ENCODE peak calls at places on chromosome 9, in four cellular contexts. One of them, this sample, is unnamed.

GRCh38 chr9:4034404-4034803 is 265.5 kb downstream of the GLIS3 start:
- DNase-seq in WTC11: no peak
- DNase-seq in HepG2: no peak
- DNase-seq in GM12878: no peak
- DNase-seq in this sample: no peak

GRCh38 chr9:2427016-2427891 is 194.3 kb upstream of the VLDLR start:
- DNase-seq in WTC11: no peak
- DNase-seq in HepG2: no peak
- DNase-seq in GM12878: no peak
- DNase-seq in this sample: no peak

GRCh38 chr9:113738506-113738897 is 137.6 kb upstream of the ZNF618 start:
- DNase-seq in WTC11: no peak
- DNase-seq in HepG2: no peak
- DNase-seq in GM12878: no peak
- DNase-seq in this sample: no peak

GRCh38 chr9:121744687-121745395 is 93.4 kb downstream of the DAB2IP start:
- DNase-seq in WTC11: no peak
- DNase-seq in HepG2: peak
- DNase-seq in GM12878: no peak
- DNase-seq in this sample: no peak

GRCh38 chr9:130423272-130423671 is 21.5 kb upstream of the ASS1 start:
- DNase-seq in WTC11: no peak
- DNase-seq in HepG2: no peak
- DNase-seq in GM12878: no peak
- DNase-seq in this sample: no peak

GRCh38 chr9:115551396-115551795 is 433.4 kb upstream of the TNC start:
- DNase-seq in WTC11: no peak
- DNase-seq in HepG2: no peak
- DNase-seq in GM12878: no peak
- DNase-seq in this sample: no peak

GRCh38 chr9:98610196-98610595 is 98.5 kb downstream of the GABBR2 start:
- DNase-seq in WTC11: no peak
- DNase-seq in HepG2: no peak
- DNase-seq in GM12878: no peak
- DNase-seq in this sample: no peak

GRCh38 chr9:132505961-132506691 is 76.3 kb upstream of the BARHL1 start:
- DNase-seq in WTC11: no peak
- DNase-seq in HepG2: no peak
- DNase-seq in GM12878: no peak
- DNase-seq in this sample: no peak

GRCh38 chr9:114674798-114675554 is 7.0 kb downstream of the TEX48 start:
- DNase-seq in WTC11: no peak
- DNase-seq in HepG2: no peak
- DNase-seq in GM12878: no peak
- DNase-seq in this sample: no peak

GRCh38 chr9:109031241-109031640 is 17.9 kb upstream of the CTNNAL1 start:
- DNase-seq in WTC11: no peak
- DNase-seq in HepG2: no peak
- DNase-seq in GM12878: no peak
- DNase-seq in this sample: no peak

GRCh38 chr9:109411818-109412352 is 86.2 kb downstream of the PTPN3 start:
- DNase-seq in WTC11: no peak
- DNase-seq in HepG2: no peak
- DNase-seq in GM12878: peak
- DNase-seq in this sample: peak

GRCh38 chr9:127280880-127281660 is 16.5 kb downstream of the GARNL3 start:
- DNase-seq in WTC11: no peak
- DNase-seq in HepG2: no peak
- DNase-seq in GM12878: no peak
- DNase-seq in this sample: no peak

GRCh38 chr9:2276296-2276695 is 261.1 kb downstream of the SMARCA2 start:
- DNase-seq in WTC11: no peak
- DNase-seq in HepG2: no peak
- DNase-seq in GM12878: no peak
- DNase-seq in this sample: no peak

GRCh38 chr9:69076550-69076949 is 41.0 kb downstream of the FXN start:
- DNase-seq in WTC11: no peak
- DNase-seq in HepG2: no peak
- DNase-seq in GM12878: no peak
- DNase-seq in this sample: no peak

GRCh38 chr9:18601026-18601425 is 127.1 kb downstream of the ADAMTSL1 start:
- DNase-seq in WTC11: no peak
- DNase-seq in HepG2: no peak
- DNase-seq in GM12878: no peak
- DNase-seq in this sample: no peak

GRCh38 chr9:77014597-77015263 is 4.7 kb upstream of the FOXB2 start:
- DNase-seq in WTC11: peak
- DNase-seq in HepG2: no peak
- DNase-seq in GM12878: no peak
- DNase-seq in this sample: no peak

GRCh38 chr9:136225748-136226679 is 19.6 kb downstream of the QSOX2 start:
- DNase-seq in WTC11: peak
- DNase-seq in HepG2: peak
- DNase-seq in GM12878: peak
- DNase-seq in this sample: peak

GRCh38 chr9:125911861-125912260 is 164.7 kb downstream of the PBX3 start:
- DNase-seq in WTC11: no peak
- DNase-seq in HepG2: no peak
- DNase-seq in GM12878: no peak
- DNase-seq in this sample: no peak

GRCh38 chr9:86891091-86891490 is 56.2 kb downstream of the GAS1 start:
- DNase-seq in WTC11: no peak
- DNase-seq in HepG2: no peak
- DNase-seq in GM12878: no peak
- DNase-seq in this sample: no peak

GRCh38 chr9:128558431-128559310 is 6.3 kb downstream of the SPTAN1 start:
- DNase-seq in WTC11: no peak
- DNase-seq in HepG2: peak
- DNase-seq in GM12878: peak
- DNase-seq in this sample: peak

GRCh38 chr9:37026085-37026935 is 7.8 kb downstream of the PAX5 start:
- DNase-seq in WTC11: peak
- DNase-seq in HepG2: no peak
- DNase-seq in GM12878: no peak
- DNase-seq in this sample: no peak

GRCh38 chr9:83584995-83585394 is 37.9 kb upstream of the IDNK start:
- DNase-seq in WTC11: peak
- DNase-seq in HepG2: no peak
- DNase-seq in GM12878: no peak
- DNase-seq in this sample: no peak

GRCh38 chr9:135101926-135102325 is 14.5 kb downstream of the OLFM1 start:
- DNase-seq in WTC11: no peak
- DNase-seq in HepG2: no peak
- DNase-seq in GM12878: no peak
- DNase-seq in this sample: no peak

GRCh38 chr9:135102331-135102730 is 14.9 kb downstream of the OLFM1 start:
- DNase-seq in WTC11: no peak
- DNase-seq in HepG2: no peak
- DNase-seq in GM12878: no peak
- DNase-seq in this sample: no peak

GRCh38 chr9:135103931-135104639 is 16.6 kb downstream of the OLFM1 start:
- DNase-seq in WTC11: no peak
- DNase-seq in HepG2: no peak
- DNase-seq in GM12878: no peak
- DNase-seq in this sample: no peak

GRCh38 chr9:135101486-135101885 is 14.0 kb downstream of the OLFM1 start:
- DNase-seq in WTC11: no peak
- DNase-seq in HepG2: no peak
- DNase-seq in GM12878: no peak
- DNase-seq in this sample: no peak

DNA sequence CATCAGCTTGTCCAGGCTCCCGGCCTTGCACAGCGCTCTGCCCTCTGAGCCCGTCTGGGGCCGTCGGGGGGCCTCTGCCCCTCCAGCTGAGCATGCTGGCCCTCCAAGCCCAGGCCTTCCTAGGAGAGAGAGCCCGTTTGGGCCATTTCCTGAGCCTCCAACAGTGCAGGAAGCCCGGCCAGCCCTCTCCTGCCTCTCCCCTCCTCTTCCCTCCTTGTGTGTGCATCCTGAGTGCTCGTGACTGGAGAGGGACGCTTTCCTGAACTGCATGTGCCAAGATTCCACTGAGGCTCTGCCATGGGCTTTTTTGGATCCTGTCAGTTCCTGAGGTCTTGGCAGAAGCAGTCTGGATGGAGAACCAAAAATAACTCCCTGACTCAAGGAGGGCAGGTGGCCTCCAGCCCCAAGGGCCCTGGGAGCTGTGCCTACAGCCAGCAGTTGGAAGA is 15.6 kb downstream of the OLFM1 start:
- DNase-seq in WTC11: no peak
- DNase-seq in HepG2: no peak
- DNase-seq in GM12878: no peak
- DNase-seq in this sample: no peak
- TF ChIP-seq NR2C2 in WTC11: no peak
- TF ChIP-seq NR2C2 in HepG2: no peak
- TF ChIP-seq NR2C2 in GM12878: no peak
- TF ChIP-seq NR2C2 in this sample: no peak

GRCh38 chr9:137618105-137619067 is at the start of gene EHMT1:
- DNase-seq in WTC11: peak
- DNase-seq in HepG2: peak
- DNase-seq in GM12878: peak
- DNase-seq in this sample: peak

GRCh38 chr9:137619240-137620090 is 660 bp downstream of the EHMT1 start:
- DNase-seq in WTC11: peak
- DNase-seq in HepG2: no peak
- DNase-seq in GM12878: no peak
- DNase-seq in this sample: no peak

GRCh38 chr9:137626448-137626847 is 7.6 kb downstream of the EHMT1 start:
- DNase-seq in WTC11: no peak
- DNase-seq in HepG2: no peak
- DNase-seq in GM12878: no peak
- DNase-seq in this sample: no peak

GRCh38 chr9:137620581-137620980 is 1.8 kb downstream of the EHMT1 start:
- DNase-seq in WTC11: no peak
- DNase-seq in HepG2: no peak
- DNase-seq in GM12878: no peak
- DNase-seq in this sample: no peak

GRCh38 chr9:137621131-137621757 is 2.4 kb downstream of the EHMT1 start:
- DNase-seq in WTC11: no peak
- DNase-seq in HepG2: no peak
- DNase-seq in GM12878: no peak
- DNase-seq in this sample: no peak
- TF ChIP-seq NR2C2 in WTC11: no peak
- TF ChIP-seq NR2C2 in HepG2: no peak
- TF ChIP-seq NR2C2 in GM12878: no peak
- TF ChIP-seq NR2C2 in this sample: peak

GRCh38 chr9:88481933-88482332 is 53.0 kb upstream of the NXNL2 start:
- DNase-seq in WTC11: no peak
- DNase-seq in HepG2: no peak
- DNase-seq in GM12878: no peak
- DNase-seq in this sample: no peak
- TF ChIP-seq NR2C2 in WTC11: no peak
- TF ChIP-seq NR2C2 in HepG2: no peak
- TF ChIP-seq NR2C2 in GM12878: no peak
- TF ChIP-seq NR2C2 in this sample: no peak

DNA sequence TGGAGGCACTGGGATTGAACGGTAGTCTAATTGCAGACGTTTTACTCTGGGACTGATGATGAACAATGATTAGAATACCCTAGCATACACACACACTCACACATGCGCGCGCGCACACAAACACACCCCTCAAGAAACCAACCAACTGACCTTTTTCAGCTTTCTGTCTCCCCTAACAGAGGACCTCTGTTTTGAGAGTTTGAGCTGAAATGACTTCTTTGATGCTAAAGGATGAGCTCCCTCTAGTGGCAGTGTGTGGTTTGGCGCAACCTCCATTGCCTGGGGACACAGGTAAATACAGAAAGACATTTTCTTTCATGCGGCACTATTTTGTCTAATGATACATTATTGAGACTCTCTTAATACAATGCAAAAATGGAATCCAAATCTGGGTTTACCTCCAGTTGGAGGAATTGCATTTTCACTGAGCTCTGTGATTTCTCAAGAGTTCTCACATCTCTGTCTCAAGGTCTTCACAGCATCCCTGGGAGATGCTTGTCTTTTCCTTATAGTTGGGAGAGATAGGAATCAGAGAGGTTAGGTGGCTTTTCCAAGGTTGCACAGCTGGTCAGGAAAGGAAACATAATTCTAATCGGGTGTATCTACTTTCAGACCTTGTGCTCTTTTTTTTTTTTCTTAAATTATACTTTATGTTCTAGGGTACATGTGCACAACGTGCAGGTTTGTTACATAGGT is 187.5 kb downstream of the TMEM38B start:
- DNase-seq in WTC11: peak
- DNase-seq in HepG2: peak
- DNase-seq in GM12878: peak
- DNase-seq in this sample: peak
- TF ChIP-seq NR2C2 in WTC11: no peak
- TF ChIP-seq NR2C2 in HepG2: no peak
- TF ChIP-seq NR2C2 in GM12878: no peak
- TF ChIP-seq NR2C2 in this sample: no peak

GRCh38 chr9:84779892-84780291 is 110.4 kb downstream of the NTRK2 start:
- DNase-seq in WTC11: no peak
- DNase-seq in HepG2: no peak
- DNase-seq in GM12878: no peak
- DNase-seq in this sample: no peak

GRCh38 chr9:84781431-84781830 is 111.9 kb downstream of the NTRK2 start:
- DNase-seq in WTC11: peak
- DNase-seq in HepG2: peak
- DNase-seq in GM12878: no peak
- DNase-seq in this sample: peak

GRCh38 chr9:84785766-84786547 is 116.4 kb downstream of the NTRK2 start:
- DNase-seq in WTC11: no peak
- DNase-seq in HepG2: no peak
- DNase-seq in GM12878: no peak
- DNase-seq in this sample: no peak

GRCh38 chr9:84780385-84780784 is 110.9 kb downstream of the NTRK2 start:
- DNase-seq in WTC11: no peak
- DNase-seq in HepG2: no peak
- DNase-seq in GM12878: no peak
- DNase-seq in this sample: no peak

GRCh38 chr9:84782228-84782866 is 112.8 kb downstream of the NTRK2 start:
- DNase-seq in WTC11: no peak
- DNase-seq in HepG2: no peak
- DNase-seq in GM12878: no peak
- DNase-seq in this sample: no peak
- TF ChIP-seq NR2C2 in WTC11: no peak
- TF ChIP-seq NR2C2 in HepG2: no peak
- TF ChIP-seq NR2C2 in GM12878: no peak
- TF ChIP-seq NR2C2 in this sample: no peak

This sample was measured in K562.